ENCODE peak calls at places on chromosomes 6 and 20, in seven cellular contexts. T, D, M, E, Y, S and C are unnamed samples.

GRCh38 chr20:63686094-63686491 is 10.4 kb upstream of the TNFRSF6B start:
- DNase-seq in S (no peak), Y (no peak), T (no peak), D (no peak), M (no peak), E (no peak), C (no peak)

GRCh38 chr6:47075741-47076421 is 33.7 kb upstream of the ADGRF1 start:
- DNase-seq in E (no peak), S (no peak), Y (no peak), D (no peak), M (no peak), T (no peak), C (peak)

GRCh38 chr6:25942561-25943147 is 12.2 kb upstream of the SLC17A2 start:
- DNase-seq in S (peak), T (no peak), D (no peak), M (peak), E (peak), Y (no peak), C (no peak)

GRCh38 chr6:140380371-140381218 is 1006.1 kb upstream of the CITED2 start:
- DNase-seq in M (no peak), E (no peak), S (no peak), Y (no peak), T (no peak), D (no peak), C (no peak)

GRCh38 chr6:157760589-157761330 is 62.3 kb upstream of the SNX9 start:
- DNase-seq in S (peak), M (no peak), E (no peak), D (peak), Y (no peak), T (peak), C (no peak)

GRCh38 chr6:151009576-151009975 is 144.1 kb downstream of the MTHFD1L start:
- DNase-seq in M (no peak), S (no peak), D (no peak), T (no peak), Y (no peak), E (no peak), C (peak)

GRCh38 chr6:16761469-16762264 is 407 bp upstream of the ATXN1 start:
- DNase-seq in Y (peak), M (peak), E (peak), T (no peak), S (no peak), D (peak), C (peak)

GRCh38 chr6:144278659-144279314 is 6.3 kb upstream of the UTRN start:
- DNase-seq in T (no peak), Y (peak), M (no peak), E (no peak), D (no peak), S (no peak), C (no peak)

GRCh38 chr20:23244207-23244915 is 106.2 kb upstream of the NXT1 start:
- DNase-seq in S (no peak), Y (no peak), T (no peak), D (peak), E (no peak), M (no peak), C (no peak)

GRCh38 chr6:142302427-142303190 is 802 bp downstream of the ADGRG6 start:
- DNase-seq in Y (no peak), D (no peak), M (peak), S (no peak), T (no peak), E (no peak), C (no peak)

GRCh38 chr6:161189891-161190290 is 84.0 kb downstream of the AGPAT4 start:
- DNase-seq in E (no peak), T (no peak), D (no peak), Y (no peak), M (no peak), S (no peak), C (no peak)

GRCh38 chr20:33647603-33648395 is 14.3 kb upstream of the C20orf144 start:
- DNase-seq in S (no peak), T (peak), M (no peak), E (no peak), Y (no peak), D (no peak), C (no peak)

GRCh38 chr20:33947709-33948295 is 45.9 kb upstream of the RALY start:
- DNase-seq in S (no peak), E (peak), M (peak), Y (peak), D (no peak), T (no peak), C (peak)

GRCh38 chr20:58141496-58141895 is 87.0 kb downstream of the ANKRD60 start:
- DNase-seq in D (no peak), S (no peak), T (no peak), E (no peak), M (no peak), Y (no peak), C (no peak)

GRCh38 chr6:107704377-107705013 is 119.6 kb downstream of the SCML4 start:
- DNase-seq in E (peak), D (no peak), T (no peak), M (peak), S (no peak), Y (no peak), C (peak)

GRCh38 chr6:7587631-7588100 is 2.3 kb upstream of the SNRNP48 start:
- DNase-seq in M (peak), T (peak), S (no peak), D (no peak), E (no peak), Y (peak), C (no peak)

GRCh38 chr6:113856571-113857564 is at the start of gene MARCKS:
- DNase-seq in D (peak), E (peak), Y (peak), M (peak), S (no peak), T (peak), C (peak)

GRCh38 chr6:112218563-112218962 is 35.8 kb downstream of the LAMA4 start:
- DNase-seq in D (no peak), E (no peak), T (no peak), M (no peak), Y (no peak), S (no peak), C (no peak)

GRCh38 chr6:142293121-142293520 is 8.7 kb upstream of the ADGRG6 start:
- DNase-seq in T (no peak), S (no peak), E (no peak), D (no peak), Y (no peak), M (no peak), C (no peak)

GRCh38 chr6:36873612-36874011 is 991 bp downstream of the PPIL1 start:
- DNase-seq in E (no peak), T (no peak), Y (no peak), M (no peak), D (no peak), S (no peak), C (no peak)

GRCh38 chr20:38165089-38165965 is at the start of gene TGM2:
- DNase-seq in E (peak), D (peak), Y (peak), M (peak), S (no peak), T (no peak), C (peak)